ENCODE peak calls at places on chromosome 7, in five cellular contexts. T, S, K, G and U are unnamed samples.
A peak's percentile ranks its signal among the peaks of the same experiment; 100 is the strongest.

GRCh38 chr7:23287612-23288011 is 11.5 kb upstream of the MALSU1 start:
- DNase-seq in T (no peak), S (no peak), K (no peak), G (no peak), U (no peak)

GRCh38 chr7:156478486-156478885 is 162.1 kb upstream of the RNF32 start:
- DNase-seq in T (no peak), S (no peak), K (no peak), G (no peak), U (no peak)

GRCh38 chr7:72072901-72073300 is 339.2 kb downstream of the CALN1 start:
- DNase-seq in T (no peak), S (no peak), K (no peak), G (no peak), U (no peak)

GRCh38 chr7:39691821-39692220 is 68.4 kb downstream of the RALA start:
- DNase-seq in T (peak; percentile 62), S (no peak), K (peak; percentile 28), G (no peak), U (no peak)

GRCh38 chr7:148211641-148212040 is 378.9 kb upstream of the C7orf33 start:
- DNase-seq in T (no peak), S (no peak), K (no peak), G (no peak), U (no peak)

GRCh38 chr7:87330942-87331341 is 14.5 kb upstream of the CROT start:
- DNase-seq in T (no peak), S (no peak), K (no peak), G (no peak), U (no peak)

GRCh38 chr7:105773030-105773460 is 103.4 kb downstream of the ATXN7L1 start:
- DNase-seq in T (no peak), S (no peak), K (no peak), G (no peak), U (no peak)

GRCh38 chr7:46900312-46901263 is 681.3 kb downstream of the TNS3 start:
- DNase-seq in T (peak; percentile 3), S (no peak), K (no peak), G (no peak), U (no peak)

GRCh38 chr7:123242467-123243097 is 42.8 kb upstream of the SLC13A1 start:
- DNase-seq in T (peak; percentile 45), S (no peak), K (no peak), G (no peak), U (no peak)

GRCh38 chr7:70693300-70693689 is 438.6 kb upstream of the GALNT17 start:
- DNase-seq in T (no peak), S (no peak), K (no peak), G (no peak), U (no peak)

GRCh38 chr7:127711872-127712271 is 59.9 kb downstream of the SND1 start:
- DNase-seq in T (no peak), S (no peak), K (no peak), G (no peak), U (no peak)

GRCh38 chr7:27168265-27168947 is 3.1 kb upstream of the HOXA9 start:
- DNase-seq in T (peak; percentile 59), S (no peak), K (no peak), G (peak; percentile 82), U (no peak)

GRCh38 chr7:77349141-77349540 is 67.0 kb downstream of the GSAP start:
- DNase-seq in T (no peak), S (no peak), K (no peak), G (no peak), U (no peak)

GRCh38 chr7:143396625-143397556 is 11.8 kb downstream of the EPHA1 start:
- DNase-seq in T (no peak), S (no peak), K (no peak), G (peak; percentile 47), U (no peak)

GRCh38 chr7:106072715-106073091 is 39.4 kb downstream of the SYPL1 start:
- DNase-seq in T (no peak), S (no peak), K (no peak), G (no peak), U (no peak)

GRCh38 chr7:80681272-80681885 is 42.9 kb downstream of the CD36 start:
- DNase-seq in T (peak; percentile 55), S (no peak), K (peak; percentile 47), G (no peak), U (no peak)

GRCh38 chr7:38382627-38383026 is 109.2 kb upstream of the TARP start:
- DNase-seq in T (peak; percentile 5), S (no peak), K (no peak), G (no peak), U (no peak)

GRCh38 chr7:99473315-99473596 is 566 bp downstream of the ZNF789 start:
- DNase-seq in T (peak; percentile 68), S (no peak), K (peak; percentile 68), G (no peak), U (no peak)

GRCh38 chr7:44980393-44981034 is 1.7 kb upstream of the MYO1G start:
- DNase-seq in T (no peak), S (no peak), K (peak; percentile 51), G (no peak), U (peak; percentile 71)
- H3K27ac ChIP-seq in T (no peak overlapping the region), S (peak overlapping the region; percentile 78), K (peak overlapping the region; percentile 75), G (peak overlapping the region; percentile 54), U (peak overlapping the region; percentile 90)

GRCh38 chr7:18290865-18291264 is 204.7 kb upstream of the HDAC9 start:
- DNase-seq in T (no peak), S (no peak), K (no peak), G (no peak), U (no peak)

GRCh38 chr7:18294408-18294807 is 201.1 kb upstream of the HDAC9 start:
- DNase-seq in T (no peak), S (no peak), K (no peak), G (no peak), U (no peak)

GRCh38 chr7:18292584-18292983 is 203.0 kb upstream of the HDAC9 start:
- DNase-seq in T (no peak), S (no peak), K (no peak), G (no peak), U (no peak)

GRCh38 chr7:18293759-18294158 is 201.8 kb upstream of the HDAC9 start:
- DNase-seq in T (no peak), S (no peak), K (no peak), G (no peak), U (no peak)

GRCh38 chr7:18295781-18296417 is 199.7 kb upstream of the HDAC9 start:
- DNase-seq in T (no peak), S (no peak), K (no peak), G (no peak), U (no peak)
- TF ChIP-seq CTCF in T (no peak), S (no peak), K (no peak), G (peak; percentile 13), U (no peak)

GRCh38 chr7:51129527-51130472 is 186.8 kb downstream of the COBL start:
- DNase-seq in T (no peak), S (no peak), K (no peak), G (no peak), U (no peak)

GRCh38 chr7:51126324-51126723 is 190.3 kb downstream of the COBL start:
- DNase-seq in T (no peak), S (no peak), K (no peak), G (no peak), U (no peak)

GRCh38 chr7:51126813-51127617 is 189.6 kb downstream of the COBL start:
- DNase-seq in T (no peak), S (no peak), K (no peak), G (no peak), U (no peak)

GRCh38 chr7:51128545-51129466 is 187.8 kb downstream of the COBL start:
- DNase-seq in T (no peak), S (no peak), K (no peak), G (no peak), U (no peak)

DNA sequence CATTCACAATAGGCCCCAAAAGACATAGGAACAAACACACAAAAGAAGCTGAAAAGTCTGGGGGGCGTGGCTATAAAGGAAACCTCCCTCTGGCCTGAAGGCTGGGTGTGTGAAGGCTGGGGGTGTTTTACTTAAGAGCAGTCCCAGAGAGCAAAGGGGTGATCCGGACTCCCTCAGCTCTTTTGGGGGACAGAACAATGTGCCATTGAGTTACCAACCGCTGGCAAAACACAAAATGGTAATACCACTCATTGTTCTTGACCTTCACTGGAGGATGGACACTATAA is 189.0 kb downstream of the COBL start:
- DNase-seq in T (no peak), S (no peak), K (no peak), G (no peak), U (no peak)
- H3K27ac ChIP-seq in T (no peak overlapping the region), S (no peak overlapping the region), K (no peak overlapping the region), G (no peak overlapping the region), U (no peak overlapping the region)

GRCh38 chr7:28615091-28615490 is 202.8 kb downstream of the CREB5 start:
- DNase-seq in T (peak; percentile 23), S (no peak), K (no peak), G (no peak), U (no peak)
- TF ChIP-seq CTCF in T (peak; percentile 47), S (no peak), K (peak; percentile 52), G (no peak), U (no peak)

DNA sequence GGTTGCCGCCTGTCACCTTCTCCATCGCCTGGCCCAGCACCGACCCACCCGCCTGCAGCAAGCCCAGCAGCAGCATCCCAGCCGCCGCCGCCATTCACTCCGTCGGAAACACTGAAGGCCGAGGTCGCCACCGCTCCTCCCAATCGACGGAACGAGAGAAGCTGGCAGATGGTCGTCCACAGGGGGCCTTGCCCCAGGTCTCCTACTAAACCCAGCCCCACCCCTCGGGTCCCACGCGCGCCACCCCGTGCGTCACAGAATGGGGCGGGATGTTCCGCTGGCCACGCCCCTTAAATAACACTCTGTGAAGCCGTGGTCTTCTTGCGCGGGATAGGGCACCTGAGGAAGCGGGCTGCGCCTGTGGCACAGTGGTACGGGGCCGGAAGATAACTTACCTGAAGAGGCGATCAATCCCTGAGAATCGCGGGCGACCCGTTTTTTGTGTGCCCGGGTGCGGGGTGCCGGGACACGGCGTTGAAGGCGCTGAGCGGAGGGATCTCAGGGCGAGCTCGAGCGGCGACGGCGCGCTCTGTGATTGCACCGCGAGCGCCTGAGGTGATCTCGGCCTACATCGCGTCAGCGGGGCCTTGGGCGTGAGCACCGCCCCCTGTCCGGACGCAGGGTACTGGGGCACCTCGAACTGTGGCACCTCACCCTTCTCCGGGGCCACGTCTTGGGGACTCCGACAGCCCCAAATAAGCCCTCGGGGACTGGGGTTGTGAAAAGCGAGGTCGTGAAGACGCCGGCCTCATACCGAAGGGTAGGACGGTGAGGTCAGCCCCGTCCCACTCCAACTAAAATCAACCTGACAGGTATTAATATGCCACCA is at the start of gene CYP51A1:
- DNase-seq in T (peak; percentile 84), S (peak; percentile 89), K (peak; percentile 93), G (peak; percentile 97), U (peak; percentile 91)
- H3K27ac ChIP-seq in T (peak within 1 kb of the TSS; percentile 88), S (peak within 1 kb of the TSS; percentile 88), K (peak within 1 kb of the TSS; percentile 98), G (peak within 1 kb of the TSS; percentile 95), U (peak within 1 kb of the TSS; percentile 84)